ENCODE peak calls at places on chromosomes 11 and 22, in nine cellular contexts. One of them, this sample, is unnamed. For H3K36me3, the result is how much of the 10 kb centered on the place peaks cover.

GRCh38 chr11:125287467-125288232 is 123.1 kb downstream of the PKNOX2 start:
- DNase-seq in suprapubic skin: no peak
- DNase-seq in IMR-90: peak
- DNase-seq in astrocyte: peak
- DNase-seq in psoas muscle: no peak
- DNase-seq in adrenal gland: no peak
- DNase-seq in endodermal cell: peak
- DNase-seq in HCT116: no peak
- DNase-seq in breast epithelium: no peak
- DNase-seq in this sample: no peak

GRCh38 chr11:86740628-86741488 is 59.5 kb upstream of the PRSS23 start:
- DNase-seq in suprapubic skin: peak
- DNase-seq in IMR-90: peak
- DNase-seq in astrocyte: peak
- DNase-seq in psoas muscle: peak
- DNase-seq in adrenal gland: peak
- DNase-seq in endodermal cell: peak
- DNase-seq in HCT116: peak
- DNase-seq in breast epithelium: no peak
- DNase-seq in this sample: peak

GRCh38 chr22:45231293-45231692 is 9.4 kb downstream of the KIAA0930 start:
- DNase-seq in suprapubic skin: no peak
- DNase-seq in IMR-90: no peak
- DNase-seq in astrocyte: no peak
- DNase-seq in psoas muscle: peak
- DNase-seq in adrenal gland: no peak
- DNase-seq in endodermal cell: no peak
- DNase-seq in HCT116: no peak
- DNase-seq in breast epithelium: no peak
- DNase-seq in this sample: no peak

GRCh38 chr22:45548991-45549736 is 46.5 kb downstream of the FBLN1 start:
- DNase-seq in suprapubic skin: peak
- DNase-seq in IMR-90: peak
- DNase-seq in astrocyte: peak
- DNase-seq in psoas muscle: peak
- DNase-seq in adrenal gland: no peak
- DNase-seq in endodermal cell: peak
- DNase-seq in HCT116: peak
- DNase-seq in breast epithelium: no peak
- DNase-seq in this sample: peak

GRCh38 chr11:78290293-78291176 is 101.8 kb downstream of the USP35 start:
- DNase-seq in suprapubic skin: no peak
- DNase-seq in IMR-90: peak
- DNase-seq in astrocyte: no peak
- DNase-seq in psoas muscle: no peak
- DNase-seq in adrenal gland: peak
- DNase-seq in endodermal cell: no peak
- DNase-seq in HCT116: no peak
- DNase-seq in breast epithelium: no peak
- DNase-seq in this sample: no peak

GRCh38 chr22:27937453-27937852 is 18.4 kb upstream of the PITPNB start:
- DNase-seq in suprapubic skin: no peak
- DNase-seq in IMR-90: no peak
- DNase-seq in astrocyte: no peak
- DNase-seq in psoas muscle: no peak
- DNase-seq in adrenal gland: no peak
- DNase-seq in endodermal cell: no peak
- DNase-seq in HCT116: no peak
- DNase-seq in breast epithelium: no peak
- DNase-seq in this sample: peak

GRCh38 chr11:44519989-44520737 is 45.3 kb upstream of the CD82 start:
- DNase-seq in suprapubic skin: no peak
- DNase-seq in IMR-90: no peak
- DNase-seq in astrocyte: no peak
- DNase-seq in psoas muscle: no peak
- DNase-seq in adrenal gland: no peak
- DNase-seq in endodermal cell: no peak
- DNase-seq in HCT116: no peak
- DNase-seq in breast epithelium: peak
- DNase-seq in this sample: no peak

GRCh38 chr11:12599408-12600143 is 74.6 kb upstream of the TEAD1 start:
- DNase-seq in suprapubic skin: peak
- DNase-seq in IMR-90: no peak
- DNase-seq in astrocyte: no peak
- DNase-seq in psoas muscle: peak
- DNase-seq in adrenal gland: peak
- DNase-seq in endodermal cell: peak
- DNase-seq in HCT116: peak
- DNase-seq in breast epithelium: peak
- DNase-seq in this sample: peak

GRCh38 chr22:43897751-43898261 is 6.0 kb upstream of the PNPLA5 start:
- DNase-seq in suprapubic skin: no peak
- DNase-seq in IMR-90: peak
- DNase-seq in astrocyte: peak
- DNase-seq in psoas muscle: no peak
- DNase-seq in adrenal gland: peak
- DNase-seq in endodermal cell: no peak
- DNase-seq in HCT116: no peak
- DNase-seq in breast epithelium: no peak
- DNase-seq in this sample: peak

GRCh38 chr22:29314537-29315285 is 786 bp downstream of the RASL10A start:
- DNase-seq in suprapubic skin: peak
- DNase-seq in IMR-90: no peak
- DNase-seq in astrocyte: no peak
- DNase-seq in psoas muscle: peak
- DNase-seq in adrenal gland: no peak
- DNase-seq in endodermal cell: peak
- DNase-seq in HCT116: no peak
- DNase-seq in breast epithelium: peak
- DNase-seq in this sample: no peak

GRCh38 chr11:69114811-69115523 is 40.8 kb upstream of the SMIM38 start:
- DNase-seq in suprapubic skin: no peak
- DNase-seq in IMR-90: no peak
- DNase-seq in astrocyte: no peak
- DNase-seq in psoas muscle: no peak
- DNase-seq in adrenal gland: no peak
- DNase-seq in endodermal cell: no peak
- DNase-seq in HCT116: no peak
- DNase-seq in breast epithelium: no peak
- DNase-seq in this sample: no peak

GRCh38 chr22:46995501-46996360 is 233.3 kb downstream of the TBC1D22A start:
- DNase-seq in suprapubic skin: no peak
- DNase-seq in IMR-90: no peak
- DNase-seq in astrocyte: no peak
- DNase-seq in psoas muscle: no peak
- DNase-seq in adrenal gland: no peak
- DNase-seq in endodermal cell: no peak
- DNase-seq in HCT116: no peak
- DNase-seq in breast epithelium: no peak
- DNase-seq in this sample: no peak

GRCh38 chr11:67288452-67289225 is 464 bp upstream of the ANKRD13D start:
- DNase-seq in suprapubic skin: peak
- DNase-seq in IMR-90: peak
- DNase-seq in astrocyte: peak
- DNase-seq in psoas muscle: peak
- DNase-seq in adrenal gland: peak
- DNase-seq in endodermal cell: peak
- DNase-seq in HCT116: peak
- DNase-seq in breast epithelium: peak
- DNase-seq in this sample: peak
- H3K36me3 ChIP-seq in suprapubic skin: under half
- H3K36me3 ChIP-seq in IMR-90: under half
- H3K36me3 ChIP-seq in astrocyte: under half
- H3K36me3 ChIP-seq in psoas muscle: under half
- H3K36me3 ChIP-seq in adrenal gland: under half
- H3K36me3 ChIP-seq in endodermal cell: under half
- H3K36me3 ChIP-seq in HCT116: under half
- H3K36me3 ChIP-seq in breast epithelium: under half
- H3K36me3 ChIP-seq in this sample: under half

GRCh38 chr11:99687320-99687719 is 666.6 kb downstream of the CNTN5 start:
- DNase-seq in suprapubic skin: no peak
- DNase-seq in IMR-90: no peak
- DNase-seq in astrocyte: no peak
- DNase-seq in psoas muscle: no peak
- DNase-seq in adrenal gland: no peak
- DNase-seq in endodermal cell: no peak
- DNase-seq in HCT116: no peak
- DNase-seq in breast epithelium: no peak
- DNase-seq in this sample: peak
- TF ChIP-seq CTCF in suprapubic skin: no peak
- TF ChIP-seq CTCF in IMR-90: peak
- TF ChIP-seq CTCF in astrocyte: no peak
- TF ChIP-seq CTCF in psoas muscle: peak
- TF ChIP-seq CTCF in adrenal gland: no peak
- TF ChIP-seq CTCF in endodermal cell: peak
- TF ChIP-seq CTCF in HCT116: no peak
- TF ChIP-seq CTCF in breast epithelium: no peak
- TF ChIP-seq CTCF in this sample: no peak

GRCh38 chr11:33256031-33256807 is 962 bp upstream of the HIPK3 start:
- DNase-seq in suprapubic skin: no peak
- DNase-seq in IMR-90: no peak
- DNase-seq in astrocyte: no peak
- DNase-seq in psoas muscle: no peak
- DNase-seq in adrenal gland: no peak
- DNase-seq in endodermal cell: no peak
- DNase-seq in HCT116: no peak
- DNase-seq in breast epithelium: no peak
- DNase-seq in this sample: no peak
- H3K4me3 ChIP-seq in suprapubic skin: peak
- H3K4me3 ChIP-seq in IMR-90: peak
- H3K4me3 ChIP-seq in astrocyte: peak
- H3K4me3 ChIP-seq in psoas muscle: peak
- H3K4me3 ChIP-seq in adrenal gland: no peak
- H3K4me3 ChIP-seq in endodermal cell: peak
- H3K4me3 ChIP-seq in HCT116: peak
- H3K4me3 ChIP-seq in breast epithelium: peak
- H3K4me3 ChIP-seq in this sample: peak

GRCh38 chr11:34344410-34345011 is 13.3 kb downstream of the ABTB2 start:
- DNase-seq in suprapubic skin: no peak
- DNase-seq in IMR-90: no peak
- DNase-seq in astrocyte: no peak
- DNase-seq in psoas muscle: no peak
- DNase-seq in adrenal gland: no peak
- DNase-seq in endodermal cell: no peak
- DNase-seq in HCT116: peak
- DNase-seq in breast epithelium: no peak
- DNase-seq in this sample: no peak

GRCh38 chr11:34343686-34344085 is 14.1 kb downstream of the ABTB2 start:
- DNase-seq in suprapubic skin: no peak
- DNase-seq in IMR-90: no peak
- DNase-seq in astrocyte: no peak
- DNase-seq in psoas muscle: no peak
- DNase-seq in adrenal gland: no peak
- DNase-seq in endodermal cell: no peak
- DNase-seq in HCT116: no peak
- DNase-seq in breast epithelium: no peak
- DNase-seq in this sample: no peak

GRCh38 chr11:34346551-34346950 is 11.3 kb downstream of the ABTB2 start:
- DNase-seq in suprapubic skin: no peak
- DNase-seq in IMR-90: no peak
- DNase-seq in astrocyte: peak
- DNase-seq in psoas muscle: no peak
- DNase-seq in adrenal gland: peak
- DNase-seq in endodermal cell: no peak
- DNase-seq in HCT116: no peak
- DNase-seq in breast epithelium: no peak
- DNase-seq in this sample: peak

GRCh38 chr11:34345012-34345804 is 12.6 kb downstream of the ABTB2 start:
- DNase-seq in suprapubic skin: no peak
- DNase-seq in IMR-90: peak
- DNase-seq in astrocyte: peak
- DNase-seq in psoas muscle: peak
- DNase-seq in adrenal gland: peak
- DNase-seq in endodermal cell: no peak
- DNase-seq in HCT116: peak
- DNase-seq in breast epithelium: peak
- DNase-seq in this sample: no peak

DNA sequence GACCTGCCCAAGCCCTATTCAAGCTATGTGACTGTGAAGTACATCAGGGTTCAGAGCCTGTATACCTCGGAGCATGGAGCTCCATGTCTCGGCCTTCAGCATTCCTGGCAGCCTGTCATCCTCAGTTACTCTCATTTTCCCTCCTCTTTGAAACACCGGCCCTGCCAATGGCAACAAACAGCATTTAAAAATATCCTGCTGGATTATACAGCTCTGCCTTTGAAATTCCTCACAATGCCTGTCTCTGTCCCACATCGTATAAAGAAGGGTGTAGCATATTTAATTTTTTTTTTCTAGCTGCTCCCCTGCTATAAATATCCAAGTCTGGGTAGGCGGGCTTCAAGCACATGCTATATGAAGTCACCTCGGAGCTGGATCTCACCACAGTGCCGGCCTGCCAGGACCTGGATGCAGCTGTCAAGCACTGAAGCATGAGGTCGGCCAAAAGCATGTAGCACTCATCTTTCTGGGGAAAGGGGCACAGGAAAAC is 11.8 kb downstream of the ABTB2 start:
- DNase-seq in suprapubic skin: no peak
- DNase-seq in IMR-90: peak
- DNase-seq in astrocyte: peak
- DNase-seq in psoas muscle: peak
- DNase-seq in adrenal gland: peak
- DNase-seq in endodermal cell: no peak
- DNase-seq in HCT116: no peak
- DNase-seq in breast epithelium: no peak
- DNase-seq in this sample: peak
- H3K36me3 ChIP-seq in suprapubic skin: under half
- H3K36me3 ChIP-seq in IMR-90: under half
- H3K36me3 ChIP-seq in astrocyte: under half
- H3K36me3 ChIP-seq in psoas muscle: under half
- H3K36me3 ChIP-seq in adrenal gland: under half
- H3K36me3 ChIP-seq in endodermal cell: under half
- H3K36me3 ChIP-seq in HCT116: under half
- H3K36me3 ChIP-seq in breast epithelium: under half
- H3K36me3 ChIP-seq in this sample: under half

GRCh38 chr11:114026355-114026754 is 33.2 kb upstream of the ZBTB16 start:
- DNase-seq in suprapubic skin: peak
- DNase-seq in IMR-90: no peak
- DNase-seq in astrocyte: no peak
- DNase-seq in psoas muscle: no peak
- DNase-seq in adrenal gland: no peak
- DNase-seq in endodermal cell: peak
- DNase-seq in HCT116: no peak
- DNase-seq in breast epithelium: no peak
- DNase-seq in this sample: peak
- TF ChIP-seq CTCF in suprapubic skin: no peak
- TF ChIP-seq CTCF in IMR-90: no peak
- TF ChIP-seq CTCF in astrocyte: no peak
- TF ChIP-seq CTCF in psoas muscle: no peak
- TF ChIP-seq CTCF in adrenal gland: no peak
- TF ChIP-seq CTCF in endodermal cell: peak
- TF ChIP-seq CTCF in HCT116: peak
- TF ChIP-seq CTCF in breast epithelium: no peak
- TF ChIP-seq CTCF in this sample: peak